ENCODE peak calls at places on chromosomes 1 and 21, in seven cellular contexts. A is AG09319; R is left ventricle myocardium inferior; O is fibroblast of the conjunctiva; G is NCI-H187; Q is activated effector memory CD4-positive, alpha-beta T cell treated with anti-CD3 and anti-CD28 coated beads, Interleukin-2, amount 50 U/mL, for 16 hours; E is glutamatergic neuron. U is an unnamed sample.

GRCh38 chr1:226798427-226799411 is 59.6 kb upstream of the ITPKB start:
- DNase-seq in A (no peak), R (no peak), O (no peak), G (no peak), Q (peak; percentile 83), E (no peak), U (no peak)

GRCh38 chr1:22142315-22143064 is 407 bp downstream of the WNT4 start:
- DNase-seq in A (no peak), R (no peak), O (no peak), G (no peak), Q (no peak), E (peak; percentile 46), U (no peak)

GRCh38 chr1:51325878-51326755 is 4.2 kb downstream of the TTC39A start:
- DNase-seq in A (no peak), R (no peak), O (no peak), G (no peak), Q (no peak), E (no peak), U (no peak)

GRCh38 chr1:84698151-84698651 is 7.9 kb upstream of the SSX2IP start:
- DNase-seq in A (peak; percentile 66), R (no peak), O (peak; percentile 91), G (no peak), Q (no peak), E (no peak), U (peak; percentile 81)

GRCh38 chr1:162878000-162878596 is 17.1 kb upstream of the CCDC190 start:
- DNase-seq in A (no peak), R (peak; percentile 22), O (peak; percentile 70), G (peak; percentile 55), Q (no peak), E (peak; percentile 79), U (peak; percentile 56)

GRCh38 chr1:119714583-119714982 is 2.8 kb downstream of the PHGDH start:
- DNase-seq in A (no peak), R (no peak), O (no peak), G (no peak), Q (no peak), E (no peak), U (no peak)

GRCh38 chr1:203636306-203636705 is 9.7 kb downstream of the ATP2B4 start:
- DNase-seq in A (no peak), R (no peak), O (no peak), G (no peak), Q (no peak), E (no peak), U (no peak)

GRCh38 chr21:33403128-33403785 is at the start of gene IFNGR2:
- DNase-seq in A (no peak), R (peak; percentile 50), O (no peak), G (no peak), Q (peak; percentile 83), E (peak; percentile 54), U (no peak)

GRCh38 chr1:220487297-220487820 is 40.6 kb upstream of the MARK1 start:
- DNase-seq in A (no peak), R (no peak), O (peak; percentile 3), G (no peak), Q (no peak), E (no peak), U (no peak)

U was measured in SK-N-MC.